ENCODE peak calls at places on chromosomes 13 and 19, in five cellular contexts. N, F, J, D and G are unnamed samples.

GRCh38 chr13:39498471-39499114 is 104.4 kb downstream of the LHFPL6 start:
- DNase-seq in D (no peak), N (no peak), J (no peak), F (no peak), G (no peak)

GRCh38 chr13:71814806-71815205 is 52.2 kb downstream of the DACH1 start:
- DNase-seq in F (no peak), D (no peak), J (no peak), N (no peak), G (no peak)

GRCh38 chr13:38914070-38914469 is 76.6 kb downstream of the STOML3 start:
- DNase-seq in F (no peak), N (no peak), J (no peak), D (no peak), G (no peak)

GRCh38 chr19:52896431-52897148 is 845 bp downstream of the ZNF320 start:
- DNase-seq in F (peak; percentile 69), J (peak; percentile 16), D (no peak), N (peak; percentile 42), G (peak; percentile 66)

GRCh38 chr19:14516746-14517438 is 1.3 kb downstream of the DNAJB1 start:
- DNase-seq in F (peak; percentile 58), N (no peak), J (no peak), D (peak; percentile 89), G (peak; percentile 57)

GRCh38 chr19:41548954-41549688 is 26.8 kb upstream of the CEACAM21 start:
- DNase-seq in D (no peak), N (no peak), J (no peak), F (peak; percentile 91), G (no peak)

GRCh38 chr13:48579167-48579918 is 46.5 kb upstream of the RCBTB2 start:
- DNase-seq in N (no peak), J (no peak), F (no peak), D (no peak), G (no peak)

GRCh38 chr13:69363360-69363759 is 744.3 kb upstream of the ATXN8OS start:
- DNase-seq in J (no peak), F (no peak), N (no peak), D (no peak), G (no peak)

GRCh38 chr13:35388456-35388855 is 88.0 kb downstream of the MAB21L1 start:
- DNase-seq in N (no peak), D (no peak), J (no peak), F (no peak), G (no peak)

GRCh38 chr19:33194527-33194883 is 375 bp downstream of the LRP3 start:
- DNase-seq in N (peak; percentile 30), F (no peak), D (no peak), J (no peak), G (no peak)

GRCh38 chr19:17406039-17406886 is 833 bp upstream of the BST2 start:
- DNase-seq in D (no peak), F (peak; percentile 72), J (no peak), N (no peak), G (no peak)
- TF ChIP-seq POLR2A in D (no peak), F (no peak), J (no peak), N (no peak), G (no peak)

GRCh38 chr13:43879323-43880181 is at the start of the genes CCDC122 and LACC1:
- DNase-seq in F (peak; percentile 92), J (peak; percentile 72), N (peak; percentile 90), D (no peak), G (peak; percentile 64)
- TF ChIP-seq POLR2A in F (peak; percentile 94), J (no peak), N (no peak), D (no peak), G (peak; percentile 43)

GRCh38 chr19:58558623-58559274 is 338 bp upstream of the UBE2M start:
- DNase-seq in N (peak; percentile 99), J (peak; percentile 99), D (peak; percentile 97), F (peak; percentile 100), G (no peak)

GRCh38 chr19:58559275-58560006 is 1.0 kb upstream of the UBE2M start:
- DNase-seq in N (peak; percentile 94), J (peak; percentile 89), F (peak; percentile 93), D (peak; percentile 97), G (no peak)

GRCh38 chr19:58557253-58558065 is 952 bp downstream of the UBE2M start:
- DNase-seq in D (peak; percentile 92), J (no peak), F (peak; percentile 45), N (peak; percentile 32), G (no peak)

GRCh38 chr19:58556633-58557252 is 1.7 kb downstream of the UBE2M start:
- DNase-seq in N (peak; percentile 24), J (no peak), D (peak; percentile 80), F (no peak), G (no peak)

GRCh38 chr19:58558066-58558622 is at the start of gene UBE2M:
- DNase-seq in J (no peak), D (no peak), N (peak; percentile 78), F (peak; percentile 80), G (no peak)
- TF ChIP-seq POLR2A in J (no peak), D (no peak), N (no peak), F (no peak), G (no peak)

DNA sequence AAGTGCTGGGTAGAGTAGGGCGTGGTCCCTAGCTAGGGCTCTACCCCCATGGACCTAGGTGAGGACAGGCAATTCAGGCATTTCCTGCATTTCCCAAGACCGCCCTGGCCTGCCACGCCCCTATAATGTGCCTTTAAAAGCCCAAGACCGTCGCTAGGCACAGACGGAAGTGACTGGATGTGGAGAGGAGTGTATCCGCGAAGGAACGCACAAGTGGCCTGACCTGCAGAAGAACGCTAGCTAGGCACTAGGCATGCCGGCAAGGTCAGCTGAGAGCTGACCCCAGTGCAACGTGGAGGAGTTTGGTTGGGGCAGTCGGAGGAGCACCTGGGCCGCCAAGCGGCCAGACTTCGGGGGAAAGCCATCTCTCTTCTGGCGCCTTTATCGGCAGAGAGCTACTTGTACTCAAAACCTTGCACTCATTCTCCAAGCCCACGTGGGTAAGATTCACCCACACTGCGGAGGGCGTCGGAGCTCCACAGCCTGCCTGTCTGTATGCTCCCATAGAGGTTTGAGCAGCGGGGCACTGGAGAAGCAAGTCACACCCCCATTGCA is 370.0 kb downstream of the FGF9 start:
- DNase-seq in N (no peak), D (peak; percentile 69), F (no peak), J (no peak), G (no peak)
- TF ChIP-seq POLR2A in N (no peak), D (no peak), F (no peak), J (no peak), G (no peak)

GRCh38 chr19:582497-583197 is 7.0 kb upstream of the HCN2 start:
- DNase-seq in F (no peak), D (no peak), N (no peak), J (no peak), G (no peak)

GRCh38 chr19:583198-583967 is 6.3 kb upstream of the HCN2 start:
- DNase-seq in D (no peak), J (no peak), N (no peak), F (no peak), G (no peak)

GRCh38 chr19:585551-586110 is 4.0 kb upstream of the HCN2 start:
- DNase-seq in N (no peak), F (no peak), D (no peak), J (no peak), G (no peak)

GRCh38 chr19:584240-585001 is 5.3 kb upstream of the HCN2 start:
- DNase-seq in N (peak; percentile 67), F (peak; percentile 68), J (no peak), D (no peak), G (peak; percentile 72)

GRCh38 chr19:583968-584239 is 5.8 kb upstream of the HCN2 start:
- DNase-seq in J (no peak), F (no peak), D (no peak), N (no peak), G (no peak)
- TF ChIP-seq POLR2A in J (no peak), F (no peak), D (no peak), N (no peak), G (no peak)